ENCODE peak calls at places on chromosomes 5 and 9, in six cellular contexts. One of them, this sample, is unnamed.

GRCh38 chr5:103260951-103261350 is 2.4 kb downstream of the MACIR start:
- DNase-seq in frontal cortex: no peak
- DNase-seq in right cardiac atrium: no peak
- DNase-seq in breast epithelium: no peak
- DNase-seq in GM20000: peak; percentile 68
- DNase-seq in cardiac muscle cell: no peak
- DNase-seq in this sample: no peak

GRCh38 chr5:172455511-172456061 is 1.3 kb upstream of the SH3PXD2B start:
- DNase-seq in frontal cortex: no peak
- DNase-seq in right cardiac atrium: peak; percentile 72
- DNase-seq in breast epithelium: no peak
- DNase-seq in GM20000: no peak
- DNase-seq in cardiac muscle cell: no peak
- DNase-seq in this sample: no peak

GRCh38 chr9:70160672-70161413 is 97.9 kb upstream of the SMC5 start:
- DNase-seq in frontal cortex: no peak
- DNase-seq in right cardiac atrium: peak; percentile 52
- DNase-seq in breast epithelium: no peak
- DNase-seq in GM20000: no peak
- DNase-seq in cardiac muscle cell: peak; percentile 27
- DNase-seq in this sample: no peak

GRCh38 chr5:9054821-9055589 is 490.9 kb downstream of the SEMA5A start:
- DNase-seq in frontal cortex: no peak
- DNase-seq in right cardiac atrium: no peak
- DNase-seq in breast epithelium: no peak
- DNase-seq in GM20000: no peak
- DNase-seq in cardiac muscle cell: no peak
- DNase-seq in this sample: no peak

GRCh38 chr5:179866241-179867078 is 7.8 kb upstream of the MRNIP start:
- DNase-seq in frontal cortex: peak; percentile 58
- DNase-seq in right cardiac atrium: no peak
- DNase-seq in breast epithelium: no peak
- DNase-seq in GM20000: peak; percentile 68
- DNase-seq in cardiac muscle cell: no peak
- DNase-seq in this sample: no peak

GRCh38 chr9:134224827-134225154 is 60.4 kb upstream of the RNU6ATAC start:
- DNase-seq in frontal cortex: no peak
- DNase-seq in right cardiac atrium: peak; percentile 15
- DNase-seq in breast epithelium: no peak
- DNase-seq in GM20000: no peak
- DNase-seq in cardiac muscle cell: no peak
- DNase-seq in this sample: no peak

GRCh38 chr5:32278403-32278802 is 34.3 kb downstream of the MTMR12 start:
- DNase-seq in frontal cortex: no peak
- DNase-seq in right cardiac atrium: no peak
- DNase-seq in breast epithelium: no peak
- DNase-seq in GM20000: no peak
- DNase-seq in cardiac muscle cell: no peak
- DNase-seq in this sample: no peak

GRCh38 chr5:137737349-137738256 is 1.7 kb upstream of the KLHL3 start:
- DNase-seq in frontal cortex: no peak
- DNase-seq in right cardiac atrium: peak; percentile 64
- DNase-seq in breast epithelium: no peak
- DNase-seq in GM20000: no peak
- DNase-seq in cardiac muscle cell: peak; percentile 65
- DNase-seq in this sample: no peak